ENCODE peak calls at places on chromosomes 13 and 19, in five cellular contexts. Y, F, K, C and T are unnamed samples.

GRCh38 chr13:95298971-95299627 is 2.2 kb downstream of the ABCC4 start:
- DNase-seq in Y (no peak), F (no peak), K (no peak), C (no peak), T (peak)

GRCh38 chr19:33047422-33047821 is 17.3 kb downstream of the RHPN2 start:
- DNase-seq in Y (no peak), F (no peak), K (no peak), C (no peak), T (no peak)

GRCh38 chr19:46759817-46760333 is 13.6 kb upstream of the STRN4 start:
- DNase-seq in Y (no peak), F (no peak), K (no peak), C (no peak), T (peak)

GRCh38 chr13:63455938-63456337 is 2040.3 kb upstream of the PCDH20 start:
- DNase-seq in Y (no peak), F (peak), K (no peak), C (no peak), T (no peak)

GRCh38 chr19:710767-711166 is 2.0 kb downstream of the PALM start:
- DNase-seq in Y (no peak), F (no peak), K (no peak), C (no peak), T (no peak)

GRCh38 chr13:94192576-94192975 is 286.9 kb downstream of the DCT start:
- DNase-seq in Y (no peak), F (peak), K (no peak), C (no peak), T (no peak)

GRCh38 chr13:62305758-62306157 is 890.1 kb upstream of the PCDH20 start:
- DNase-seq in Y (no peak), F (no peak), K (no peak), C (no peak), T (no peak)

GRCh38 chr19:49860716-49861100 is 6.7 kb downstream of the PNKP start:
- DNase-seq in Y (no peak), F (no peak), K (no peak), C (no peak), T (no peak)

GRCh38 chr19:53088091-53088490 is 15.1 kb downstream of the ZNF160 start:
- DNase-seq in Y (no peak), F (no peak), K (no peak), C (no peak), T (peak)

GRCh38 chr13:66424417-66424816 is 805.7 kb downstream of the PCDH9 start:
- DNase-seq in Y (no peak), F (no peak), K (no peak), C (no peak), T (peak)

GRCh38 chr13:66860868-66861447 is 369.2 kb downstream of the PCDH9 start:
- DNase-seq in Y (no peak), F (no peak), K (no peak), C (no peak), T (no peak)

GRCh38 chr19:10006335-10006708 is 4.0 kb downstream of the COL5A3 start:
- DNase-seq in Y (no peak), F (no peak), K (no peak), C (no peak), T (peak)

GRCh38 chr13:49563513-49563912 is 21.8 kb downstream of the RCBTB1 start:
- DNase-seq in Y (no peak), F (no peak), K (no peak), C (no peak), T (no peak)

GRCh38 chr19:18437481-18438330 is at the start of gene ISYNA1:
- DNase-seq in Y (no peak), F (no peak), K (no peak), C (peak), T (no peak)

GRCh38 chr13:51451467-51452390 is 1.1 kb downstream of the INTS6 start:
- DNase-seq in Y (peak), F (peak), K (peak), C (peak), T (no peak)